ENCODE peak calls at places on chromosomes 4 and X, in five cellular contexts. One of them, this sample, is unnamed.

GRCh38 chrX:117969782-117970181 is 146.8 kb downstream of the KLHL13 start:
- DNase-seq in stimulated activated CD4-positive, alpha-beta T cell treated with anti-CD3 and anti-CD28 coated beads, TNF-alpha, amount 100 ng/mL, for 48 hours: no peak
- DNase-seq in type B pancreatic cell: no peak
- DNase-seq in ecto neural progenitor cell: no peak
- DNase-seq in effector CD4-positive, alpha-beta T cell: no peak
- DNase-seq in this sample: no peak

GRCh38 chrX:30577362-30577961 is at the start of gene TASL:
- DNase-seq in type B pancreatic cell: no peak
- DNase-seq in effector CD4-positive, alpha-beta T cell: peak
- DNase-seq in ecto neural progenitor cell: no peak
- DNase-seq in stimulated activated CD4-positive, alpha-beta T cell treated with anti-CD3 and anti-CD28 coated beads, TNF-alpha, amount 100 ng/mL, for 48 hours: no peak
- DNase-seq in this sample: no peak

GRCh38 chr4:180870623-180871022 is 1372.6 kb upstream of the TENM3 start:
- DNase-seq in type B pancreatic cell: no peak
- DNase-seq in effector CD4-positive, alpha-beta T cell: no peak
- DNase-seq in ecto neural progenitor cell: no peak
- DNase-seq in stimulated activated CD4-positive, alpha-beta T cell treated with anti-CD3 and anti-CD28 coated beads, TNF-alpha, amount 100 ng/mL, for 48 hours: no peak
- DNase-seq in this sample: no peak

GRCh38 chr4:128287159-128287870 is at the start of gene PGRMC2:
- DNase-seq in ecto neural progenitor cell: no peak
- DNase-seq in type B pancreatic cell: no peak
- DNase-seq in stimulated activated CD4-positive, alpha-beta T cell treated with anti-CD3 and anti-CD28 coated beads, TNF-alpha, amount 100 ng/mL, for 48 hours: no peak
- DNase-seq in effector CD4-positive, alpha-beta T cell: no peak
- DNase-seq in this sample: no peak

GRCh38 chr4:40992472-40993298 is 221.7 kb downstream of the APBB2 start:
- DNase-seq in ecto neural progenitor cell: no peak
- DNase-seq in type B pancreatic cell: no peak
- DNase-seq in effector CD4-positive, alpha-beta T cell: no peak
- DNase-seq in stimulated activated CD4-positive, alpha-beta T cell treated with anti-CD3 and anti-CD28 coated beads, TNF-alpha, amount 100 ng/mL, for 48 hours: no peak
- DNase-seq in this sample: no peak

GRCh38 chr4:94676910-94677309 is 80.8 kb upstream of the BMPR1B start:
- DNase-seq in ecto neural progenitor cell: no peak
- DNase-seq in stimulated activated CD4-positive, alpha-beta T cell treated with anti-CD3 and anti-CD28 coated beads, TNF-alpha, amount 100 ng/mL, for 48 hours: no peak
- DNase-seq in type B pancreatic cell: no peak
- DNase-seq in effector CD4-positive, alpha-beta T cell: no peak
- DNase-seq in this sample: no peak

GRCh38 chrX:129565046-129565649 is 25.1 kb downstream of the OCRL start:
- DNase-seq in effector CD4-positive, alpha-beta T cell: no peak
- DNase-seq in ecto neural progenitor cell: no peak
- DNase-seq in stimulated activated CD4-positive, alpha-beta T cell treated with anti-CD3 and anti-CD28 coated beads, TNF-alpha, amount 100 ng/mL, for 48 hours: no peak
- DNase-seq in type B pancreatic cell: no peak
- DNase-seq in this sample: no peak

GRCh38 chrX:18574591-18574990 is 97.3 kb downstream of the RS1 start:
- DNase-seq in effector CD4-positive, alpha-beta T cell: no peak
- DNase-seq in stimulated activated CD4-positive, alpha-beta T cell treated with anti-CD3 and anti-CD28 coated beads, TNF-alpha, amount 100 ng/mL, for 48 hours: no peak
- DNase-seq in type B pancreatic cell: no peak
- DNase-seq in ecto neural progenitor cell: no peak
- DNase-seq in this sample: no peak

GRCh38 chrX:8405631-8406030 is 59.0 kb upstream of the VCX3B start:
- DNase-seq in effector CD4-positive, alpha-beta T cell: no peak
- DNase-seq in stimulated activated CD4-positive, alpha-beta T cell treated with anti-CD3 and anti-CD28 coated beads, TNF-alpha, amount 100 ng/mL, for 48 hours: no peak
- DNase-seq in type B pancreatic cell: no peak
- DNase-seq in ecto neural progenitor cell: no peak
- DNase-seq in this sample: no peak

GRCh38 chr4:3041192-3042142 is 32.9 kb downstream of the HTT-AS start:
- DNase-seq in ecto neural progenitor cell: no peak
- DNase-seq in type B pancreatic cell: no peak
- DNase-seq in effector CD4-positive, alpha-beta T cell: peak
- DNase-seq in stimulated activated CD4-positive, alpha-beta T cell treated with anti-CD3 and anti-CD28 coated beads, TNF-alpha, amount 100 ng/mL, for 48 hours: peak
- DNase-seq in this sample: peak

GRCh38 chrX:149909324-149910177 is 19.8 kb upstream of the HSFX4 start:
- DNase-seq in type B pancreatic cell: no peak
- DNase-seq in ecto neural progenitor cell: no peak
- DNase-seq in stimulated activated CD4-positive, alpha-beta T cell treated with anti-CD3 and anti-CD28 coated beads, TNF-alpha, amount 100 ng/mL, for 48 hours: no peak
- DNase-seq in effector CD4-positive, alpha-beta T cell: no peak
- DNase-seq in this sample: no peak

GRCh38 chrX:56600987-56601386 is 37.6 kb downstream of the UBQLN2 start:
- DNase-seq in ecto neural progenitor cell: no peak
- DNase-seq in stimulated activated CD4-positive, alpha-beta T cell treated with anti-CD3 and anti-CD28 coated beads, TNF-alpha, amount 100 ng/mL, for 48 hours: no peak
- DNase-seq in type B pancreatic cell: no peak
- DNase-seq in effector CD4-positive, alpha-beta T cell: no peak
- DNase-seq in this sample: no peak

GRCh38 chrX:134936542-134936941 is 54.2 kb upstream of the SMIM10 start:
- DNase-seq in ecto neural progenitor cell: no peak
- DNase-seq in type B pancreatic cell: no peak
- DNase-seq in effector CD4-positive, alpha-beta T cell: no peak
- DNase-seq in stimulated activated CD4-positive, alpha-beta T cell treated with anti-CD3 and anti-CD28 coated beads, TNF-alpha, amount 100 ng/mL, for 48 hours: no peak
- DNase-seq in this sample: no peak

GRCh38 chr4:47167391-47167790 is 136.0 kb downstream of the GABRB1 start:
- DNase-seq in stimulated activated CD4-positive, alpha-beta T cell treated with anti-CD3 and anti-CD28 coated beads, TNF-alpha, amount 100 ng/mL, for 48 hours: no peak
- DNase-seq in effector CD4-positive, alpha-beta T cell: no peak
- DNase-seq in ecto neural progenitor cell: no peak
- DNase-seq in type B pancreatic cell: no peak
- DNase-seq in this sample: no peak

GRCh38 chrX:41616255-41616654 is 72.5 kb upstream of the GPR34 start:
- DNase-seq in type B pancreatic cell: no peak
- DNase-seq in stimulated activated CD4-positive, alpha-beta T cell treated with anti-CD3 and anti-CD28 coated beads, TNF-alpha, amount 100 ng/mL, for 48 hours: no peak
- DNase-seq in ecto neural progenitor cell: no peak
- DNase-seq in effector CD4-positive, alpha-beta T cell: no peak
- DNase-seq in this sample: no peak

GRCh38 chrX:19034025-19034424 is 50.1 kb upstream of the PHKA2 start:
- DNase-seq in effector CD4-positive, alpha-beta T cell: no peak
- DNase-seq in stimulated activated CD4-positive, alpha-beta T cell treated with anti-CD3 and anti-CD28 coated beads, TNF-alpha, amount 100 ng/mL, for 48 hours: no peak
- DNase-seq in type B pancreatic cell: no peak
- DNase-seq in ecto neural progenitor cell: no peak
- DNase-seq in this sample: no peak

GRCh38 chrX:10110984-10111363 is 45.8 kb upstream of the CLCN4 start:
- DNase-seq in type B pancreatic cell: no peak
- DNase-seq in ecto neural progenitor cell: no peak
- DNase-seq in effector CD4-positive, alpha-beta T cell: peak
- DNase-seq in stimulated activated CD4-positive, alpha-beta T cell treated with anti-CD3 and anti-CD28 coated beads, TNF-alpha, amount 100 ng/mL, for 48 hours: peak
- DNase-seq in this sample: no peak

GRCh38 chr4:84971319-84971932 is 4.9 kb upstream of the WDFY3 start:
- DNase-seq in ecto neural progenitor cell: no peak
- DNase-seq in type B pancreatic cell: no peak
- DNase-seq in stimulated activated CD4-positive, alpha-beta T cell treated with anti-CD3 and anti-CD28 coated beads, TNF-alpha, amount 100 ng/mL, for 48 hours: no peak
- DNase-seq in effector CD4-positive, alpha-beta T cell: no peak
- DNase-seq in this sample: no peak

GRCh38 chrX:45743081-45743533 is 542.4 kb upstream of the DIPK2B start:
- DNase-seq in type B pancreatic cell: no peak
- DNase-seq in ecto neural progenitor cell: no peak
- DNase-seq in stimulated activated CD4-positive, alpha-beta T cell treated with anti-CD3 and anti-CD28 coated beads, TNF-alpha, amount 100 ng/mL, for 48 hours: no peak
- DNase-seq in effector CD4-positive, alpha-beta T cell: no peak
- DNase-seq in this sample: no peak

GRCh38 chr4:4614925-4615678 is 73.3 kb upstream of the STX18 start:
- DNase-seq in stimulated activated CD4-positive, alpha-beta T cell treated with anti-CD3 and anti-CD28 coated beads, TNF-alpha, amount 100 ng/mL, for 48 hours: no peak
- DNase-seq in effector CD4-positive, alpha-beta T cell: no peak
- DNase-seq in ecto neural progenitor cell: no peak
- DNase-seq in type B pancreatic cell: no peak
- DNase-seq in this sample: no peak

GRCh38 chr4:169619518-169619957 is 840 bp upstream of the CLCN3 start:
- DNase-seq in effector CD4-positive, alpha-beta T cell: peak
- DNase-seq in stimulated activated CD4-positive, alpha-beta T cell treated with anti-CD3 and anti-CD28 coated beads, TNF-alpha, amount 100 ng/mL, for 48 hours: no peak
- DNase-seq in type B pancreatic cell: no peak
- DNase-seq in ecto neural progenitor cell: no peak
- DNase-seq in this sample: peak

GRCh38 chrX:110082156-110082555 is 79.2 kb downstream of the TMEM164 start:
- DNase-seq in type B pancreatic cell: no peak
- DNase-seq in stimulated activated CD4-positive, alpha-beta T cell treated with anti-CD3 and anti-CD28 coated beads, TNF-alpha, amount 100 ng/mL, for 48 hours: no peak
- DNase-seq in effector CD4-positive, alpha-beta T cell: no peak
- DNase-seq in ecto neural progenitor cell: no peak
- DNase-seq in this sample: no peak

GRCh38 chrX:80747832-80748231 is 61.8 kb downstream of the BRWD3 start:
- DNase-seq in type B pancreatic cell: no peak
- DNase-seq in ecto neural progenitor cell: no peak
- DNase-seq in effector CD4-positive, alpha-beta T cell: no peak
- DNase-seq in stimulated activated CD4-positive, alpha-beta T cell treated with anti-CD3 and anti-CD28 coated beads, TNF-alpha, amount 100 ng/mL, for 48 hours: no peak
- DNase-seq in this sample: no peak

This sample was measured in left lobe of liver.